ENCODE peak calls at places on chromosomes 11 and 22, in six cellular contexts. T, M, D, R, K and U are unnamed samples.

GRCh38 chr11:131889760-131890620 is 519.6 kb downstream of the NTM start:
- DNase-seq in R (no peak), K (no peak), D (no peak), M (no peak), T (no peak), U (no peak)

GRCh38 chr22:30556388-30556787 is 9.8 kb upstream of the SEC14L6 start:
- DNase-seq in K (no peak), M (no peak), D (no peak), R (no peak), T (no peak), U (peak; percentile 34)

GRCh38 chr11:107713009-107713408 is 1.2 kb upstream of the SLN start:
- DNase-seq in R (no peak), M (no peak), K (no peak), D (no peak), T (no peak), U (no peak)

GRCh38 chr22:22463855-22464540 is 44.5 kb downstream of the ZNF280B start:
- DNase-seq in D (peak; percentile 72), M (no peak), K (peak; percentile 51), T (peak; percentile 15), R (no peak), U (peak; percentile 61)

GRCh38 chr11:69180726-69181125 is 25.0 kb downstream of the SMIM38 start:
- DNase-seq in T (no peak), K (no peak), R (no peak), D (no peak), M (no peak), U (no peak)

GRCh38 chr11:61056566-61056965 is 45.7 kb upstream of the CD5 start:
- DNase-seq in K (no peak), D (no peak), M (no peak), T (no peak), R (no peak), U (no peak)

GRCh38 chr11:95337175-95337957 is 106.4 kb upstream of the SESN3 start:
- DNase-seq in T (no peak), M (peak; percentile 88), R (peak; percentile 74), K (peak; percentile 54), D (no peak), U (peak; percentile 10)

GRCh38 chr11:2758751-2759150 is 59.0 kb upstream of the KCNQ1OT1 start:
- DNase-seq in T (no peak), M (peak; percentile 46), R (peak; percentile 14), K (peak; percentile 10), D (no peak), U (no peak)

GRCh38 chr11:85930879-85931366 is 75.7 kb downstream of the CCDC83 start:
- DNase-seq in M (no peak), T (no peak), R (no peak), K (no peak), D (no peak), U (no peak)

GRCh38 chr22:17884951-17885350 is 110.7 kb upstream of the BID start:
- DNase-seq in K (no peak), M (no peak), D (no peak), R (no peak), T (no peak), U (no peak)

GRCh38 chr11:14380947-14381555 is 22.1 kb upstream of the RRAS2 start:
- DNase-seq in D (no peak), T (peak; percentile 67), M (peak; percentile 94), R (peak; percentile 83), K (peak; percentile 79), U (peak; percentile 14)

GRCh38 chr11:45839204-45839603 is 8.1 kb upstream of the CRY2 start:
- DNase-seq in M (peak; percentile 67), K (no peak), T (no peak), R (no peak), D (no peak), U (no peak)

GRCh38 chr11:92383430-92383829 is 158.8 kb downstream of the FAT3 start:
- DNase-seq in T (no peak), M (no peak), R (no peak), K (no peak), D (no peak), U (no peak)

GRCh38 chr11:104547996-104548661 is 350.1 kb downstream of the CASP12 start:
- DNase-seq in D (peak; percentile 16), T (no peak), K (no peak), R (no peak), M (no peak), U (no peak)

GRCh38 chr11:8374716-8375115 is 111.0 kb upstream of the LMO1 start:
- DNase-seq in T (no peak), D (no peak), M (no peak), K (no peak), R (no peak), U (no peak)

GRCh38 chr11:12537778-12538401 is 136.3 kb upstream of the TEAD1 start:
- DNase-seq in T (no peak), M (peak; percentile 49), R (no peak), K (no peak), D (no peak), U (no peak)

GRCh38 chr11:108693852-108694251 is 29.0 kb downstream of the DDX10 start:
- DNase-seq in M (no peak), K (no peak), T (no peak), R (no peak), D (no peak), U (no peak)

DNA sequence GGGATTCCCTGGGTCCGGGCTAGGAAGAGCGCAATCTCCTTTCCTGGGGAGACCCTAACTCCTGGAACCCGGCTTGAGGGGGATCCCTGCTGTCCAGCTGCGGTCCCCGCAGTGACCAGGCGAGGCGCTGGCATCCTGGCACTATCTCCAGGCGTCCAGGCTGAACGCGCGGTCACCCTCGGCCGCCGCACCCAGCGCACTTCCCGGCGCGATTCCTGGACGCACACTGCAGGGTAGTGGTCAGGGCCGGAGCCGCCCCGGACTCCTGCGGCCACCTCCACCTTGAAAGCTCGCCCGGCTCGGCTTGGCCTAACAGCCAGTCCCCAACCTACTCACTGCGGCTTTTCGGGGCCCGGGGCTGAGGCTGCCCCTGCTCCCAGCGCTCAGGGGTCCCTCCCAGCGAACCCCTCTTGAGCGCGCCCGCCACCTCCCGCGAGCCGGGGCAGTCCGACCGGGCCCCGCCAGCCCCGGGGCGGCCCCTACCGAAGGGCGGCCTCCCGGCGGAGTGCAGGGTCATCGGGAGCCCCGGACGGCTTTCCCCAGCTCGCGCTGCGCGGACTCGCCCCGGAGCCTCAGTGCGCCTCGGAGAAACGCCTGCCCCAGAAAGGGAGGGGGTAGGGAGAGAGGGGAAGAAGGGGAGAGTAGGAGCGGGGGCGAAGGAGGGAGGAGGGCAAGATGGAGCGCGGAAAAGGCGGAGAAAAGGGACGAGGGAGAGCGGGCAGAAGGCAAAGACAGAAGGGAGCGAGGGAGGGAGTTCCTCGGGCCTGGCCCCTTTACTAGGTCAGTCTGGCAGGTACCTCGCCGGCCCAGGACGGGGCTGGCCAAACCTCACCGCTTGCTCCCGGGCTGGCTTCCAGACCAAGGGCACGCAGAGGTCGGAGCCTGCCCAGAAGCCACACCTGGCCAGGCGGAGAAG is 1.0 kb downstream of the POU2AF3 start:
- DNase-seq in K (peak; percentile 77), T (no peak), M (no peak), D (no peak), R (peak; percentile 68), U (no peak)
- TF ChIP-seq POLR2A in K (peak; percentile 35), T (no peak), M (no peak), D (no peak), R (no peak), U (no peak)

GRCh38 chr22:47033648-47034000 is 271.2 kb downstream of the TBC1D22A start:
- DNase-seq in R (no peak), K (no peak), M (no peak), T (no peak), D (no peak), U (no peak)
- TF ChIP-seq POLR2A in R (no peak), K (no peak), M (no peak), T (no peak), D (no peak), U (no peak)

GRCh38 chr22:37135023-37135422 is 14.7 kb downstream of the IL2RB start:
- DNase-seq in K (no peak), T (no peak), M (no peak), R (no peak), D (no peak), U (no peak)
- TF ChIP-seq POLR2A in K (no peak), T (no peak), M (no peak), R (no peak), D (no peak), U (no peak)

GRCh38 chr22:46770726-46771125 is 8.3 kb downstream of the TBC1D22A start:
- DNase-seq in K (peak; percentile 50), T (no peak), R (peak; percentile 72), M (no peak), D (no peak), U (no peak)

GRCh38 chr22:46774456-46775363 is 12.3 kb downstream of the TBC1D22A start:
- DNase-seq in M (no peak), R (no peak), D (no peak), K (no peak), T (no peak), U (no peak)

GRCh38 chr22:46775789-46776485 is 13.5 kb downstream of the TBC1D22A start:
- DNase-seq in D (no peak), K (no peak), T (no peak), M (no peak), R (no peak), U (no peak)

GRCh38 chr22:46775364-46775758 is 12.9 kb downstream of the TBC1D22A start:
- DNase-seq in T (no peak), K (no peak), D (no peak), R (no peak), M (no peak), U (no peak)

DNA sequence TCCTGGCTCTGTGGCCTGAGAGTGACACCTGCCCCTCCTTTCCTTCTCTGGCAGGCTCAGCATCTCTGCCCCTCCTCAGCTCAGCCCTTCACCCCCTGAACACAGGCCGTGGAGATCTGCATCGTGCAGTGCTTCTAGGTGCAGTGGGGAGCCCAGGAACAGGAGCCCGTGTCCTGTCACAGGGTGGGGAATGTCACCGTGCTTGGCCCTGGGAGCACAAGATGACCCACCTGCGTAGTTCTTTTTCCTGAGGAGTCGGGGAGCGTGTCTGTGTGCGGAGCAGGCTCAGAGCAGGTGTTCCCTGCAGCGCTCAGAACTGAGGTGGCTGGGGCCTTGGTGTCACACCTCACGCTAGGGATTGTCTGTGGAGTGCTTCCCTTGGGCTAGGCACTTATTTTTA is 10.6 kb downstream of the TBC1D22A start:
- DNase-seq in D (no peak), T (no peak), K (no peak), M (no peak), R (no peak), U (no peak)
- TF ChIP-seq POLR2A in D (no peak), T (no peak), K (no peak), M (no peak), R (no peak), U (no peak)